ENCODE peak calls at places on chromosomes 5 and 9, in nine cellular contexts. C, R, G, W, Q, O, L, S and A are unnamed samples.

GRCh38 chr9:4828776-4829175 is 36.0 kb downstream of the RCL1 start:
- DNase-seq in C (no peak), R (no peak), G (peak; percentile 70), W (no peak), Q (no peak), O (peak; percentile 5), L (peak; percentile 29), S (no peak), A (no peak)

GRCh38 chr5:123181394-123181801 is 92.4 kb downstream of the PRDM6 start:
- DNase-seq in C (no peak), R (no peak), G (no peak), W (no peak), Q (no peak), O (peak; percentile 44), L (no peak), S (no peak), A (peak; percentile 50)

GRCh38 chr9:20984471-20984870 is 47.0 kb downstream of the HACD4 start:
- DNase-seq in C (no peak), R (no peak), G (no peak), W (no peak), Q (no peak), O (no peak), L (no peak), S (no peak), A (no peak)

GRCh38 chr5:145979270-145980223 is 43.2 kb downstream of the SH3RF2 start:
- DNase-seq in C (no peak), R (no peak), G (no peak), W (no peak), Q (no peak), O (no peak), L (no peak), S (no peak), A (no peak)

GRCh38 chr9:98974994-98975712 is 31.4 kb downstream of the COL15A1 start:
- DNase-seq in C (peak; percentile 35), R (peak; percentile 94), G (peak; percentile 84), W (peak; percentile 89), Q (peak; percentile 70), O (peak; percentile 76), L (peak; percentile 69), S (peak; percentile 48), A (no peak)

GRCh38 chr5:141680751-141681201 is 1.3 kb downstream of the ARAP3 start:
- DNase-seq in C (no peak), R (no peak), G (peak; percentile 52), W (no peak), Q (no peak), O (peak; percentile 24), L (no peak), S (no peak), A (no peak)

GRCh38 chr5:87210076-87210475 is 57.6 kb upstream of the RASA1 start:
- DNase-seq in C (no peak), R (no peak), G (peak; percentile 35), W (no peak), Q (no peak), O (no peak), L (peak; percentile 19), S (no peak), A (no peak)

GRCh38 chr5:11955386-11955785 is 51.1 kb upstream of the CTNND2 start:
- DNase-seq in C (no peak), R (no peak), G (peak; percentile 80), W (no peak), Q (no peak), O (no peak), L (no peak), S (no peak), A (no peak)